ENCODE peak calls at places on chromosomes 5 and 9, in eight cellular contexts. One of them, this sample, is unnamed.

GRCh38 chr5:127564002-127564769 is 46.7 kb downstream of the PRRC1 start:
- DNase-seq in GM23338: peak
- DNase-seq in HT-29: peak
- DNase-seq in fibroblast of lung: peak
- DNase-seq in activated CD4-positive, CD25-positive, alpha-beta regulatory T cell: peak
- DNase-seq in activated naive CD8-positive, alpha-beta T cell treated with anti-CD3 and anti-CD28 coated beads for 36 hours: peak
- DNase-seq in lower lobe of right lung: no peak
- DNase-seq in HEK293T: peak
- DNase-seq in this sample: peak

GRCh38 chr5:172101547-172102225 is 86.3 kb downstream of the STK10 start:
- DNase-seq in activated naive CD8-positive, alpha-beta T cell treated with anti-CD3 and anti-CD28 coated beads for 36 hours: no peak
- DNase-seq in activated CD4-positive, CD25-positive, alpha-beta regulatory T cell: no peak
- DNase-seq in HEK293T: no peak
- DNase-seq in GM23338: no peak
- DNase-seq in lower lobe of right lung: no peak
- DNase-seq in fibroblast of lung: no peak
- DNase-seq in HT-29: no peak
- DNase-seq in this sample: no peak

GRCh38 chr9:69936427-69936826 is 107.2 kb upstream of the MAMDC2 start:
- DNase-seq in lower lobe of right lung: no peak
- DNase-seq in GM23338: no peak
- DNase-seq in activated naive CD8-positive, alpha-beta T cell treated with anti-CD3 and anti-CD28 coated beads for 36 hours: no peak
- DNase-seq in HEK293T: no peak
- DNase-seq in HT-29: no peak
- DNase-seq in activated CD4-positive, CD25-positive, alpha-beta regulatory T cell: no peak
- DNase-seq in fibroblast of lung: peak
- DNase-seq in this sample: no peak

GRCh38 chr5:97047076-97047475 is 95.3 kb downstream of the LIX1 start:
- DNase-seq in HT-29: no peak
- DNase-seq in activated CD4-positive, CD25-positive, alpha-beta regulatory T cell: no peak
- DNase-seq in GM23338: no peak
- DNase-seq in HEK293T: no peak
- DNase-seq in activated naive CD8-positive, alpha-beta T cell treated with anti-CD3 and anti-CD28 coated beads for 36 hours: no peak
- DNase-seq in fibroblast of lung: no peak
- DNase-seq in lower lobe of right lung: no peak
- DNase-seq in this sample: no peak

GRCh38 chr5:174690256-174690655 is 34.1 kb upstream of the MSX2 start:
- DNase-seq in lower lobe of right lung: no peak
- DNase-seq in GM23338: peak
- DNase-seq in HEK293T: no peak
- DNase-seq in activated naive CD8-positive, alpha-beta T cell treated with anti-CD3 and anti-CD28 coated beads for 36 hours: no peak
- DNase-seq in fibroblast of lung: peak
- DNase-seq in activated CD4-positive, CD25-positive, alpha-beta regulatory T cell: no peak
- DNase-seq in HT-29: no peak
- DNase-seq in this sample: no peak

GRCh38 chr5:128303593-128303992 is 220.0 kb downstream of the SLC12A2 start:
- DNase-seq in activated naive CD8-positive, alpha-beta T cell treated with anti-CD3 and anti-CD28 coated beads for 36 hours: no peak
- DNase-seq in HEK293T: no peak
- DNase-seq in GM23338: no peak
- DNase-seq in fibroblast of lung: peak
- DNase-seq in HT-29: no peak
- DNase-seq in lower lobe of right lung: no peak
- DNase-seq in activated CD4-positive, CD25-positive, alpha-beta regulatory T cell: no peak
- DNase-seq in this sample: no peak

GRCh38 chr5:69491838-69492390 is 676 bp upstream of the OCLN start:
- DNase-seq in activated naive CD8-positive, alpha-beta T cell treated with anti-CD3 and anti-CD28 coated beads for 36 hours: no peak
- DNase-seq in GM23338: peak
- DNase-seq in HEK293T: no peak
- DNase-seq in fibroblast of lung: no peak
- DNase-seq in activated CD4-positive, CD25-positive, alpha-beta regulatory T cell: no peak
- DNase-seq in lower lobe of right lung: no peak
- DNase-seq in HT-29: peak
- DNase-seq in this sample: no peak

GRCh38 chr5:155844541-155844940 is 482.4 kb upstream of the SGCD start:
- DNase-seq in activated CD4-positive, CD25-positive, alpha-beta regulatory T cell: no peak
- DNase-seq in fibroblast of lung: no peak
- DNase-seq in GM23338: no peak
- DNase-seq in lower lobe of right lung: no peak
- DNase-seq in activated naive CD8-positive, alpha-beta T cell treated with anti-CD3 and anti-CD28 coated beads for 36 hours: no peak
- DNase-seq in HT-29: no peak
- DNase-seq in HEK293T: no peak
- DNase-seq in this sample: no peak

GRCh38 chr5:1512541-1513291 is 11.0 kb downstream of the LPCAT1 start:
- DNase-seq in activated naive CD8-positive, alpha-beta T cell treated with anti-CD3 and anti-CD28 coated beads for 36 hours: no peak
- DNase-seq in lower lobe of right lung: peak
- DNase-seq in HEK293T: no peak
- DNase-seq in GM23338: no peak
- DNase-seq in fibroblast of lung: no peak
- DNase-seq in HT-29: no peak
- DNase-seq in activated CD4-positive, CD25-positive, alpha-beta regulatory T cell: no peak
- DNase-seq in this sample: no peak

GRCh38 chr9:93898502-93899426 is 56.4 kb downstream of the BARX1 start:
- DNase-seq in fibroblast of lung: no peak
- DNase-seq in HT-29: no peak
- DNase-seq in GM23338: no peak
- DNase-seq in HEK293T: no peak
- DNase-seq in activated CD4-positive, CD25-positive, alpha-beta regulatory T cell: no peak
- DNase-seq in lower lobe of right lung: peak
- DNase-seq in activated naive CD8-positive, alpha-beta T cell treated with anti-CD3 and anti-CD28 coated beads for 36 hours: no peak
- DNase-seq in this sample: peak

GRCh38 chr9:130305381-130305780 is 39.8 kb downstream of the HMCN2 start:
- DNase-seq in fibroblast of lung: peak
- DNase-seq in activated naive CD8-positive, alpha-beta T cell treated with anti-CD3 and anti-CD28 coated beads for 36 hours: no peak
- DNase-seq in HEK293T: no peak
- DNase-seq in activated CD4-positive, CD25-positive, alpha-beta regulatory T cell: no peak
- DNase-seq in GM23338: no peak
- DNase-seq in lower lobe of right lung: no peak
- DNase-seq in HT-29: no peak
- DNase-seq in this sample: no peak